ENCODE peak calls at places on chromosome 15, in four cellular contexts. One of them, this sample, is unnamed.
A peak's percentile ranks its signal among the peaks of the same experiment; 100 is the strongest.

GRCh38 chr15:41233367-41233771 is 2.3 kb downstream of the CHP1 start:
- DNase-seq in colonic mucosa: no peak
- DNase-seq in heart right ventricle: no peak
- DNase-seq in IMR-90: peak; percentile 86
- DNase-seq in this sample: no peak

GRCh38 chr15:91942676-91943417 is 89.3 kb downstream of the SLCO3A1 start:
- DNase-seq in colonic mucosa: peak; percentile 91
- DNase-seq in heart right ventricle: peak; percentile 63
- DNase-seq in IMR-90: peak; percentile 89
- DNase-seq in this sample: no peak

GRCh38 chr15:61383421-61383820 is 154.3 kb upstream of the RORA start:
- DNase-seq in colonic mucosa: no peak
- DNase-seq in heart right ventricle: no peak
- DNase-seq in IMR-90: peak; percentile 36
- DNase-seq in this sample: no peak

GRCh38 chr15:35298509-35298908 is 213.4 kb upstream of the NANOGP8 start:
- DNase-seq in colonic mucosa: no peak
- DNase-seq in heart right ventricle: no peak
- DNase-seq in IMR-90: no peak
- DNase-seq in this sample: no peak

GRCh38 chr15:88029696-88030095 is 226.8 kb downstream of the NTRK3 start:
- DNase-seq in colonic mucosa: no peak
- DNase-seq in heart right ventricle: no peak
- DNase-seq in IMR-90: no peak
- DNase-seq in this sample: no peak

GRCh38 chr15:53869044-53869805 is 109.0 kb upstream of the UNC13C start:
- DNase-seq in colonic mucosa: no peak
- DNase-seq in heart right ventricle: no peak
- DNase-seq in IMR-90: no peak
- DNase-seq in this sample: no peak

GRCh38 chr15:50552238-50552637 is 5.8 kb upstream of the USP50 start:
- DNase-seq in colonic mucosa: no peak
- DNase-seq in heart right ventricle: no peak
- DNase-seq in IMR-90: no peak
- DNase-seq in this sample: no peak

GRCh38 chr15:90358124-90359033 is 6.3 kb downstream of the ZNF774 start:
- DNase-seq in colonic mucosa: peak; percentile 73
- DNase-seq in heart right ventricle: no peak
- DNase-seq in IMR-90: peak; percentile 81
- DNase-seq in this sample: no peak

GRCh38 chr15:45387379-45388007 is 9.1 kb upstream of the GATM start:
- DNase-seq in colonic mucosa: no peak
- DNase-seq in heart right ventricle: no peak
- DNase-seq in IMR-90: no peak
- DNase-seq in this sample: no peak

GRCh38 chr15:100124936-100125626 is 216.7 kb downstream of the ADAMTS17 start:
- DNase-seq in colonic mucosa: no peak
- DNase-seq in heart right ventricle: no peak
- DNase-seq in IMR-90: no peak
- DNase-seq in this sample: no peak

GRCh38 chr15:92315144-92315543 is 78.5 kb upstream of the ST8SIA2 start:
- DNase-seq in colonic mucosa: no peak
- DNase-seq in heart right ventricle: no peak
- DNase-seq in IMR-90: no peak
- DNase-seq in this sample: no peak

GRCh38 chr15:26082833-26083174 is 219.7 kb upstream of the ATP10A start:
- DNase-seq in colonic mucosa: peak; percentile 22
- DNase-seq in heart right ventricle: no peak
- DNase-seq in IMR-90: no peak
- DNase-seq in this sample: no peak

GRCh38 chr15:58724471-58724870 is 25.0 kb downstream of the ADAM10 start:
- DNase-seq in colonic mucosa: no peak
- DNase-seq in heart right ventricle: no peak
- DNase-seq in IMR-90: peak; percentile 79
- DNase-seq in this sample: no peak

GRCh38 chr15:68992696-68993095 is 21.8 kb upstream of the NOX5 start:
- DNase-seq in colonic mucosa: no peak
- DNase-seq in heart right ventricle: no peak
- DNase-seq in IMR-90: no peak
- DNase-seq in this sample: peak; percentile 74

GRCh38 chr15:89399390-89400120 is 64.9 kb upstream of the POLG start:
- DNase-seq in colonic mucosa: peak; percentile 27
- DNase-seq in heart right ventricle: no peak
- DNase-seq in IMR-90: no peak
- DNase-seq in this sample: no peak

GRCh38 chr15:76185716-76186115 is 125.6 kb downstream of the ETFA start:
- DNase-seq in colonic mucosa: peak; percentile 42
- DNase-seq in heart right ventricle: no peak
- DNase-seq in IMR-90: peak; percentile 75
- DNase-seq in this sample: no peak

GRCh38 chr15:25180606-25181289 is 226.0 kb downstream of the SNRPN start:
- DNase-seq in colonic mucosa: no peak
- DNase-seq in heart right ventricle: peak; percentile 1
- DNase-seq in IMR-90: no peak
- DNase-seq in this sample: peak; percentile 71

GRCh38 chr15:58233341-58233740 is 95.2 kb downstream of the AQP9 start:
- DNase-seq in colonic mucosa: no peak
- DNase-seq in heart right ventricle: no peak
- DNase-seq in IMR-90: no peak
- DNase-seq in this sample: no peak

GRCh38 chr15:97984157-97984556 is 23.7 kb downstream of the ARRDC4 start:
- DNase-seq in colonic mucosa: no peak
- DNase-seq in heart right ventricle: no peak
- DNase-seq in IMR-90: no peak
- DNase-seq in this sample: no peak

GRCh38 chr15:96121066-96121465 is 209.4 kb upstream of the NR2F2 start:
- DNase-seq in colonic mucosa: no peak
- DNase-seq in heart right ventricle: no peak
- DNase-seq in IMR-90: no peak
- DNase-seq in this sample: no peak

GRCh38 chr15:96112018-96112417 is 218.5 kb upstream of the NR2F2 start:
- DNase-seq in colonic mucosa: no peak
- DNase-seq in heart right ventricle: no peak
- DNase-seq in IMR-90: no peak
- DNase-seq in this sample: no peak

GRCh38 chr15:96119734-96120133 is 210.8 kb upstream of the NR2F2 start:
- DNase-seq in colonic mucosa: no peak
- DNase-seq in heart right ventricle: no peak
- DNase-seq in IMR-90: no peak
- DNase-seq in this sample: no peak

GRCh38 chr15:96117275-96117674 is 213.2 kb upstream of the NR2F2 start:
- DNase-seq in colonic mucosa: no peak
- DNase-seq in heart right ventricle: no peak
- DNase-seq in IMR-90: no peak
- DNase-seq in this sample: no peak

DNA sequence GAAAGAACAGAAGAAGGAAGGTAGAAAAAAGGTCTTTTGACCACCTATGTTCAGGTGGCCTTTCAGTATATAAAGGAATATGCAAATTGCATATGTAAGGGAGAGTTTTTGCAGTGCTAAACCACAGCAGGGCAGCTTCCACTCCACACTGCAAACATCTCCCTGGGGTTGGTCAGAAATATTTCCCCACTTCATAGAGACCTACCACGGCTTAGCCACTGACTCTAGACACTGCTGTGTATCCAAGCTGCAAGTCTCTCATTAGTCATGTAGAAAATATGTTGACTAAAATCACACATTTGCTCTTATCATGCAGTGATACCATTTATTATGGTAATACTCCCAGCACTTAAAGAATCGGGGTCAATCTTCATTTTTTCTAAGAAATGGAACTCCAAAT is 214.9 kb upstream of the NR2F2 start:
- DNase-seq in colonic mucosa: no peak
- DNase-seq in heart right ventricle: no peak
- DNase-seq in IMR-90: peak; percentile 75
- DNase-seq in this sample: no peak
- TF ChIP-seq CTCF in colonic mucosa: no peak
- TF ChIP-seq CTCF in heart right ventricle: no peak
- TF ChIP-seq CTCF in IMR-90: no peak
- TF ChIP-seq CTCF in this sample: no peak

DNA sequence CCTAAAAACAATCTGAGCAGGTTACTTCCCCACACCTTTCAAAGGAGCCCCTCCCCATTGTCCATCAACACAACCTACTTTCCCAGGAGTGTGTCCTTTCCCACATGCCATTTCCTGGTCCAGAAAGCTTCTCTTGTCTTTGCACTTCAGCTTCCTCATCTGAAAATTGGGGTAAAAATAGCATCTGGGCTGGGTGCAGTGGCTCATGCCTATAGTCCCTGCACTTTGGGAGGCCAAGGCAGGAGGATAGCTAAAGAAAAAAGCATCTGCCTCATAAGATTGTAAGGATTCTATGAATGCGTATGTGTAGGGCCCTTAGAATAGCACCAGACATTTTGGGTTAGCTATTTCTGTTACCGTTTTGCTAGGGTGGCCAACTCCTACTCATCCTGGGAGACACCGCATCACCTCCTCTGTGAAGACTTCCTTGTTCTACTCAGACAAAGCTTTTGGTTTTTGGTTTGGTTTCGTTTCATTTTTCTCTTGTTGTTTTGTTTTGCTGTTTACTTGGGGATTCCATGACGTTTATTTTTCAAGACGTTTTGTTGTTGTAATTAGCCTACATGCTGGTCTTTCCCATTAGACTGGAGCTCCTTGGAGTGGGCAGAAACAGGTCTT is 224.4 kb upstream of the TLE3 start:
- DNase-seq in colonic mucosa: no peak
- DNase-seq in heart right ventricle: no peak
- DNase-seq in IMR-90: no peak
- DNase-seq in this sample: no peak
- H3K4me1 ChIP-seq in colonic mucosa: no peaks in the 10 kb centered on the region
- H3K4me1 ChIP-seq in heart right ventricle: peaks cover 12% of the 10 kb centered on the region
- H3K4me1 ChIP-seq in IMR-90: peaks cover 23% of the 10 kb centered on the region
- H3K4me1 ChIP-seq in this sample: peaks cover 73% of the 10 kb centered on the region

GRCh38 chr15:85789496-85789875 is 5.2 kb downstream of the KLHL25 start:
- DNase-seq in colonic mucosa: no peak
- DNase-seq in heart right ventricle: no peak
- DNase-seq in IMR-90: no peak
- DNase-seq in this sample: no peak
- H3K27ac ChIP-seq in colonic mucosa: no peak overlapping the region
- H3K27ac ChIP-seq in heart right ventricle: no peak overlapping the region
- H3K27ac ChIP-seq in IMR-90: no peak overlapping the region
- H3K27ac ChIP-seq in this sample: no peak overlapping the region

GRCh38 chr15:48112242-48112641 is 8.5 kb upstream of the SLC24A5 start:
- DNase-seq in colonic mucosa: no peak
- DNase-seq in heart right ventricle: no peak
- DNase-seq in IMR-90: peak; percentile 30
- DNase-seq in this sample: no peak
- TF ChIP-seq CTCF in colonic mucosa: no peak
- TF ChIP-seq CTCF in heart right ventricle: peak; percentile 35
- TF ChIP-seq CTCF in IMR-90: peak; percentile 44
- TF ChIP-seq CTCF in this sample: no peak

This sample was measured in vagina.